ENCODE peak calls at places on chromosomes 5 and 9, in five cellular contexts. E, G, P, J and T are unnamed samples.

GRCh38 chr5:44945743-44946142 is 137.0 kb downstream of the MRPS30 start:
- DNase-seq in E (no peak), G (no peak), P (no peak), J (no peak), T (peak)

GRCh38 chr5:160230686-160231527 is 1.6 kb downstream of the FABP6 start:
- DNase-seq in E (peak), G (peak), P (no peak), J (no peak), T (peak)

GRCh38 chr9:3828495-3828894 is 302.7 kb upstream of the RFX3 start:
- DNase-seq in E (no peak), G (peak), P (no peak), J (no peak), T (peak)

GRCh38 chr5:32099486-32100035 is 74.6 kb downstream of the GOLPH3 start:
- DNase-seq in E (no peak), G (no peak), P (no peak), J (no peak), T (no peak)

GRCh38 chr5:94856257-94856656 is 237.8 kb downstream of the SLF1 start:
- DNase-seq in E (no peak), G (no peak), P (no peak), J (no peak), T (no peak)

GRCh38 chr9:94941211-94941875 is 214.8 kb downstream of the AOPEP start:
- DNase-seq in E (no peak), G (peak), P (no peak), J (no peak), T (no peak)

GRCh38 chr5:172700686-172701324 is 59.7 kb downstream of the NEURL1B start:
- DNase-seq in E (no peak), G (no peak), P (peak), J (no peak), T (no peak)

GRCh38 chr9:135329571-135330306 is 149.8 kb upstream of the PPP1R26 start:
- DNase-seq in E (peak), G (no peak), P (no peak), J (peak), T (no peak)

GRCh38 chr9:37913480-37914153 is 9.7 kb upstream of the SLC25A51 start:
- DNase-seq in E (peak), G (peak), P (no peak), J (peak), T (peak)

GRCh38 chr9:76704601-76705204 is 59.5 kb upstream of the PCA3 start:
- DNase-seq in E (no peak), G (peak), P (no peak), J (no peak), T (peak)

GRCh38 chr5:2017540-2018389 is 135.0 kb upstream of the IRX4 start:
- DNase-seq in E (no peak), G (peak), P (no peak), J (no peak), T (peak)

GRCh38 chr5:135538261-135538660 is 2.5 kb upstream of the NEUROG1 start:
- DNase-seq in E (no peak), G (no peak), P (no peak), J (no peak), T (no peak)

GRCh38 chr9:134210908-134211810 is 46.8 kb upstream of the RNU6ATAC start:
- DNase-seq in E (peak), G (no peak), P (peak), J (peak), T (no peak)

DNA sequence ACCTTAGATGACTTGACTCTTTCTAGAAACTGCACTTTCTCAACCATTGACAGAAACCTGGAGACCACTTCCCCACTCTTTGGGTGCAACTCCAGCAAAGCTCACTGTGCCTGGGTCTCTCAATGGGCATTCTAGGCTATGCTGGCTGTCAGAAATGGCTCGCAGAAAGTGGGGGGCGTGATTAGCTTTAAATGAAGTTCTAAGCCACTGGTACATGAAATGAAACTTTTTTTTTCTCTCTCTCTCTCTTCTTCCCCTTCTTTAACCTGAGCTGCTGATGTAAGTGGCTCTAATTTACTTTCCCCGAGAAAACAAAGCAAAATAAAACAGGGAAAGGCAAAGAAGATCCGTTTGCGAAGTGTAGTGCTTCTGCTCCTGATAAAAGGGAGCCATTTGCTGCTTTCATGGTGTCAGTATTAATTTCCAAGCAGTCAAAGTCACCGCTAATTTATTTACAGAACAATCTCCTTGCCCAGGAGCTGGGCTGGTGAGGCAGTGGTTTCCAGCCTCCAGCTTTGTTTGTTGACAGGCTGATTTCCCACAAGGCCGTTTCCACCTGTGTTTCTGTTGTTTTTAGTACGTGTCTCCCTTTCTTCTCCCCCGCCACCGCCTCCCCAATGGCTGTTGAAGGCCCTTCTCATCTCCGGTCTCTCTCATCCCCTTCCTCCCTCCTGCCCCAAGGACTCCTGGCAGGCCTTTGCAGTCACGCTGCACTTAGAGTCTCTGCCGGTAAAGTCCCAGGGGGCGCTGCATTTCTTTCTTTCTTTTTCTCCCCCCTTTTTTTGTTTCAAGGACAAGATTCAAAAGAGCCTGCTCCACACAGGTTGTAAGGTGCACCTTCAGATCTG is 422.9 kb downstream of the EBF1 start:
- DNase-seq in E (no peak), G (no peak), P (no peak), J (no peak), T (no peak)
- TF ChIP-seq CTCF in E (no peak), G (no peak), P (no peak), J (no peak), T (no peak)

GRCh38 chr9:35749515-35750255 is 598 bp downstream of the RGP1 start:
- DNase-seq in E (peak), G (no peak), P (peak), J (peak), T (no peak)
- TF ChIP-seq CTCF in E (no peak), G (no peak), P (no peak), J (no peak), T (no peak)

DNA sequence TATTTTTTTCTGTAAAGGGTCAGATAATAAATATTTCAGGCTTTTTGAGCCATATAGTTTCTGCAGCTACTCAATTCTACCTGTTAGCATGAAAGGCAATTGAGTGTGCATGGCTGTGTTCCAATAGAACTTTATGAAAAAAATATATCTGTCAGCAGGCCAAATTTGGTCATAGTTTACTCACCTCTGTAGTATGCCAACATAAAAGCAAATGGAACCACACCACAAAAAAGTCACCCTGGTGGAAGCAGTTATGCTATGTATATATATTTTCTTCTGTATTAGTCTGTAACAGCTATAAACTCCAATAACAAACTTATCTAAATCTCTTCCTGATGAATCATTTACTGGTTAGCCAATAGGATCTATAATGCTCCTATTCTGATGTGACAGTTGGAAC is 3.4 kb downstream of the SLC38A9 start:
- DNase-seq in E (no peak), G (no peak), P (no peak), J (no peak), T (no peak)
- TF ChIP-seq CTCF in E (no peak), G (no peak), P (no peak), J (no peak), T (no peak)

GRCh38 chr5:89470658-89471057 is 587.7 kb upstream of the MEF2C start:
- DNase-seq in E (no peak), G (no peak), P (no peak), J (no peak), T (no peak)
- TF ChIP-seq CTCF in E (no peak), G (no peak), P (no peak), J (no peak), T (no peak)